ENCODE peak calls at places on chromosome X, in eight cellular contexts. One of them, this sample, is unnamed.

GRCh38 chrX:120504569-120504968 is 35.5 kb upstream of the LAMP2 start:
- DNase-seq in fibroblast of the aortic adventitia: no peak
- DNase-seq in astrocyte: no peak
- DNase-seq in neuronal stem cell: no peak
- DNase-seq in tibial nerve: no peak
- DNase-seq in colonic mucosa: no peak
- DNase-seq in kidney: no peak
- DNase-seq in brain microvascular endothelial cell: no peak
- DNase-seq in this sample: no peak

GRCh38 chrX:97224148-97224547 is 340.4 kb downstream of the RPA4 start:
- DNase-seq in fibroblast of the aortic adventitia: no peak
- DNase-seq in astrocyte: no peak
- DNase-seq in neuronal stem cell: no peak
- DNase-seq in tibial nerve: no peak
- DNase-seq in colonic mucosa: no peak
- DNase-seq in kidney: no peak
- DNase-seq in brain microvascular endothelial cell: no peak
- DNase-seq in this sample: no peak

GRCh38 chrX:66902081-66902480 is 263.2 kb upstream of the EDA2R start:
- DNase-seq in fibroblast of the aortic adventitia: no peak
- DNase-seq in astrocyte: no peak
- DNase-seq in neuronal stem cell: no peak
- DNase-seq in tibial nerve: no peak
- DNase-seq in colonic mucosa: no peak
- DNase-seq in kidney: no peak
- DNase-seq in brain microvascular endothelial cell: no peak
- DNase-seq in this sample: no peak

GRCh38 chrX:15310117-15310516 is 5.3 kb downstream of the ASB11 start:
- DNase-seq in fibroblast of the aortic adventitia: peak; percentile 46
- DNase-seq in astrocyte: peak; percentile 14
- DNase-seq in neuronal stem cell: no peak
- DNase-seq in tibial nerve: peak; percentile 42
- DNase-seq in colonic mucosa: no peak
- DNase-seq in kidney: no peak
- DNase-seq in brain microvascular endothelial cell: no peak
- DNase-seq in this sample: no peak

GRCh38 chrX:18389968-18390367 is 35.4 kb upstream of the CDKL5 start:
- DNase-seq in fibroblast of the aortic adventitia: no peak
- DNase-seq in astrocyte: no peak
- DNase-seq in neuronal stem cell: no peak
- DNase-seq in tibial nerve: no peak
- DNase-seq in colonic mucosa: no peak
- DNase-seq in kidney: no peak
- DNase-seq in brain microvascular endothelial cell: no peak
- DNase-seq in this sample: no peak

GRCh38 chrX:18534949-18535348 is 109.5 kb downstream of the CDKL5 start:
- DNase-seq in fibroblast of the aortic adventitia: no peak
- DNase-seq in astrocyte: no peak
- DNase-seq in neuronal stem cell: no peak
- DNase-seq in tibial nerve: no peak
- DNase-seq in colonic mucosa: no peak
- DNase-seq in kidney: no peak
- DNase-seq in brain microvascular endothelial cell: no peak
- DNase-seq in this sample: no peak

GRCh38 chrX:24025741-24026402 is 1.1 kb downstream of the KLHL15 start:
- DNase-seq in fibroblast of the aortic adventitia: peak; percentile 86
- DNase-seq in astrocyte: peak; percentile 66
- DNase-seq in neuronal stem cell: no peak
- DNase-seq in tibial nerve: peak; percentile 47
- DNase-seq in colonic mucosa: peak; percentile 25
- DNase-seq in kidney: peak; percentile 83
- DNase-seq in brain microvascular endothelial cell: peak; percentile 16
- DNase-seq in this sample: peak; percentile 12

GRCh38 chrX:94178145-94178790 is 504.3 kb downstream of the FAM133A start:
- DNase-seq in fibroblast of the aortic adventitia: no peak
- DNase-seq in astrocyte: no peak
- DNase-seq in neuronal stem cell: no peak
- DNase-seq in tibial nerve: no peak
- DNase-seq in colonic mucosa: no peak
- DNase-seq in kidney: no peak
- DNase-seq in brain microvascular endothelial cell: no peak
- DNase-seq in this sample: no peak

GRCh38 chrX:109939498-109939897 is 63.4 kb upstream of the TMEM164 start:
- DNase-seq in fibroblast of the aortic adventitia: no peak
- DNase-seq in astrocyte: no peak
- DNase-seq in neuronal stem cell: no peak
- DNase-seq in tibial nerve: no peak
- DNase-seq in colonic mucosa: no peak
- DNase-seq in kidney: no peak
- DNase-seq in brain microvascular endothelial cell: no peak
- DNase-seq in this sample: no peak

GRCh38 chrX:55161581-55161980 is 58.6 kb upstream of the PAGE5 start:
- DNase-seq in fibroblast of the aortic adventitia: peak; percentile 4
- DNase-seq in astrocyte: no peak
- DNase-seq in neuronal stem cell: peak; percentile 0
- DNase-seq in tibial nerve: no peak
- DNase-seq in colonic mucosa: no peak
- DNase-seq in kidney: no peak
- DNase-seq in brain microvascular endothelial cell: no peak
- DNase-seq in this sample: no peak

GRCh38 chrX:108740299-108740774 is 4.0 kb upstream of the IRS4 start:
- DNase-seq in fibroblast of the aortic adventitia: no peak
- DNase-seq in astrocyte: no peak
- DNase-seq in neuronal stem cell: no peak
- DNase-seq in tibial nerve: no peak
- DNase-seq in colonic mucosa: no peak
- DNase-seq in kidney: no peak
- DNase-seq in brain microvascular endothelial cell: no peak
- DNase-seq in this sample: no peak

DNA sequence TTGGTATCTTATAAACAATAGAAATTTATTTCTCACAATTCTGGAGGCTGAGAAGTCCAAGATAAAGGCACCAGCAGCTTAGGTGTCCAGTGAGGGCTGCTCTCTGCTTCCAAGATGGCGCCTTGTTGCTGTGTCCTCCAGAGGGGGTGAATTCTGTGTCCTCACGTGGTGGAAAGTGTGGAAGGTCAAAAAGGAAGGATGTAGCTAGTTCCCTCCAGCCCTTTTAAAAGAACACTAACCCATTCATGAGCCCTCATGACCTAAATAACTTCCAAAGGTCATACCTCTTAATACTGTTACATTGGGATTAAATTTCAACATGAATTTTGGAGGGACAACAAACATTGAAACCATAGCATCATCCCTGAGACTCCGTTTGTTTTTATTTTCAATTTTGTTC is 48.8 kb downstream of the ZNF81 start:
- DNase-seq in fibroblast of the aortic adventitia: no peak
- DNase-seq in astrocyte: no peak
- DNase-seq in neuronal stem cell: no peak
- DNase-seq in tibial nerve: no peak
- DNase-seq in colonic mucosa: no peak
- DNase-seq in kidney: no peak
- DNase-seq in brain microvascular endothelial cell: no peak
- DNase-seq in this sample: no peak
- H3K4me3 ChIP-seq in fibroblast of the aortic adventitia: no peak overlapping the region
- H3K4me3 ChIP-seq in astrocyte: no peak overlapping the region
- H3K4me3 ChIP-seq in neuronal stem cell: no peak overlapping the region
- H3K4me3 ChIP-seq in tibial nerve: no peak overlapping the region
- H3K4me3 ChIP-seq in colonic mucosa: no peak overlapping the region
- H3K4me3 ChIP-seq in kidney: no peak overlapping the region
- H3K4me3 ChIP-seq in brain microvascular endothelial cell: no peak overlapping the region
- H3K4me3 ChIP-seq in this sample: no peak overlapping the region

DNA sequence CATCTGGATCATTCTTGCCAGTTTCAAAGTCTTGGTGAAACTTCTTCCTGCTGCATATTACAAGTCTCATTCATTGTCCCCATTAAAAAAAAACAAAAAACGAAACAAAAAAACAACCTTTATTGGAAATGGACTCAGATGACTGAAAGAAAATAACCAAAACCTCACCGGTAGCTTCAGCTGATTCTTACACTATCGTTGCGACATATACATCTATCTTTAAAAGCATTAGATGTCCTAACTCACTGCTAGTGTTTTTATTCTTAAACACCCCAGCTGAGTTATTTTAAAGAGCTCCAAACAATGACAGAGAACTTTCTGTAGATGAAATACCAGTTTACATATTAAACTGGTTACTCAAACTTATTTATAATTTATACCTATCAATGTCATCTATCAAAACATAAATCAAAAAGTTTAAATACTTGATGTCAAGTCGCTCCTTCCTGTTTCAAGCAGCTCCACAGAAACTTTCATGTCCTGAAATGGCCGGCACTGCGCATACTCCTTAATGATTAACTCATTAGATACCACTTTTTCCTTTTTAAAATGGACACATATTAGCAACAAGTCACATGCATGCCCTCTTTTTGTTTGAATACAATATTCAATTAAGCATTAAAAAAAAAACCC is 87.2 kb downstream of the HPRT1 start:
- DNase-seq in fibroblast of the aortic adventitia: no peak
- DNase-seq in astrocyte: no peak
- DNase-seq in neuronal stem cell: no peak
- DNase-seq in tibial nerve: no peak
- DNase-seq in colonic mucosa: no peak
- DNase-seq in kidney: no peak
- DNase-seq in brain microvascular endothelial cell: no peak
- DNase-seq in this sample: no peak
- H3K4me3 ChIP-seq in fibroblast of the aortic adventitia: peak overlapping the region; percentile 77
- H3K4me3 ChIP-seq in astrocyte: peak overlapping the region; percentile 79
- H3K4me3 ChIP-seq in neuronal stem cell: peak overlapping the region; percentile 59
- H3K4me3 ChIP-seq in tibial nerve: no peak overlapping the region
- H3K4me3 ChIP-seq in colonic mucosa: no peak overlapping the region
- H3K4me3 ChIP-seq in kidney: peak overlapping the region; percentile 81
- H3K4me3 ChIP-seq in brain microvascular endothelial cell: peak overlapping the region; percentile 72
- H3K4me3 ChIP-seq in this sample: no peak overlapping the region

GRCh38 chrX:139224953-139225665 is 305.4 kb upstream of the F9 start:
- DNase-seq in fibroblast of the aortic adventitia: no peak
- DNase-seq in astrocyte: no peak
- DNase-seq in neuronal stem cell: no peak
- DNase-seq in tibial nerve: no peak
- DNase-seq in colonic mucosa: no peak
- DNase-seq in kidney: no peak
- DNase-seq in brain microvascular endothelial cell: no peak
- DNase-seq in this sample: no peak
- H3K4me3 ChIP-seq in fibroblast of the aortic adventitia: no peak overlapping the region
- H3K4me3 ChIP-seq in astrocyte: no peak overlapping the region
- H3K4me3 ChIP-seq in neuronal stem cell: no peak overlapping the region
- H3K4me3 ChIP-seq in tibial nerve: no peak overlapping the region
- H3K4me3 ChIP-seq in colonic mucosa: no peak overlapping the region
- H3K4me3 ChIP-seq in kidney: no peak overlapping the region
- H3K4me3 ChIP-seq in brain microvascular endothelial cell: no peak overlapping the region
- H3K4me3 ChIP-seq in this sample: no peak overlapping the region

GRCh38 chrX:13694983-13695382 is 6.1 kb downstream of the RAB9A start:
- DNase-seq in fibroblast of the aortic adventitia: no peak
- DNase-seq in astrocyte: no peak
- DNase-seq in neuronal stem cell: no peak
- DNase-seq in tibial nerve: no peak
- DNase-seq in colonic mucosa: no peak
- DNase-seq in kidney: no peak
- DNase-seq in brain microvascular endothelial cell: no peak
- DNase-seq in this sample: no peak

GRCh38 chrX:13694359-13694758 is 5.4 kb downstream of the RAB9A start:
- DNase-seq in fibroblast of the aortic adventitia: peak; percentile 24
- DNase-seq in astrocyte: peak; percentile 15
- DNase-seq in neuronal stem cell: no peak
- DNase-seq in tibial nerve: no peak
- DNase-seq in colonic mucosa: no peak
- DNase-seq in kidney: no peak
- DNase-seq in brain microvascular endothelial cell: no peak
- DNase-seq in this sample: no peak

GRCh38 chrX:13692771-13693231 is 3.9 kb downstream of the RAB9A start:
- DNase-seq in fibroblast of the aortic adventitia: no peak
- DNase-seq in astrocyte: peak; percentile 64
- DNase-seq in neuronal stem cell: no peak
- DNase-seq in tibial nerve: no peak
- DNase-seq in colonic mucosa: no peak
- DNase-seq in kidney: no peak
- DNase-seq in brain microvascular endothelial cell: no peak
- DNase-seq in this sample: no peak

GRCh38 chrX:13691845-13692334 is 3.0 kb downstream of the RAB9A start:
- DNase-seq in fibroblast of the aortic adventitia: no peak
- DNase-seq in astrocyte: peak; percentile 7
- DNase-seq in neuronal stem cell: no peak
- DNase-seq in tibial nerve: no peak
- DNase-seq in colonic mucosa: no peak
- DNase-seq in kidney: no peak
- DNase-seq in brain microvascular endothelial cell: peak; percentile 35
- DNase-seq in this sample: no peak

GRCh38 chrX:13693341-13693871 is 4.5 kb downstream of the RAB9A start:
- DNase-seq in fibroblast of the aortic adventitia: no peak
- DNase-seq in astrocyte: no peak
- DNase-seq in neuronal stem cell: no peak
- DNase-seq in tibial nerve: no peak
- DNase-seq in colonic mucosa: no peak
- DNase-seq in kidney: no peak
- DNase-seq in brain microvascular endothelial cell: no peak
- DNase-seq in this sample: no peak
- H3K4me3 ChIP-seq in fibroblast of the aortic adventitia: no peak overlapping the region
- H3K4me3 ChIP-seq in astrocyte: no peak overlapping the region
- H3K4me3 ChIP-seq in neuronal stem cell: no peak overlapping the region
- H3K4me3 ChIP-seq in tibial nerve: no peak overlapping the region
- H3K4me3 ChIP-seq in colonic mucosa: no peak overlapping the region
- H3K4me3 ChIP-seq in kidney: no peak overlapping the region
- H3K4me3 ChIP-seq in brain microvascular endothelial cell: no peak overlapping the region
- H3K4me3 ChIP-seq in this sample: no peak overlapping the region